ENCODE peak calls at places on chromosome 7, in four cellular contexts. One of them, this sample, is unnamed.

GRCh38 chr7:47333959-47334358 is 248.0 kb downstream of the TNS3 start:
- DNase-seq in tibial nerve: no peak
- DNase-seq in ovary: no peak
- DNase-seq in stomach: no peak
- DNase-seq in this sample: no peak

GRCh38 chr7:22109761-22110160 is 164.1 kb upstream of the CDCA7L start:
- DNase-seq in tibial nerve: peak; percentile 24
- DNase-seq in ovary: no peak
- DNase-seq in stomach: peak; percentile 51
- DNase-seq in this sample: no peak

GRCh38 chr7:68724965-68725364 is 873.3 kb upstream of the AUTS2 start:
- DNase-seq in tibial nerve: no peak
- DNase-seq in ovary: no peak
- DNase-seq in stomach: no peak
- DNase-seq in this sample: no peak

GRCh38 chr7:2477447-2478386 is 1.5 kb upstream of the GRIFIN start:
- DNase-seq in tibial nerve: peak; percentile 23
- DNase-seq in ovary: no peak
- DNase-seq in stomach: peak; percentile 77
- DNase-seq in this sample: no peak

GRCh38 chr7:92639956-92640355 is 49.8 kb upstream of the FAM133B start:
- DNase-seq in tibial nerve: no peak
- DNase-seq in ovary: no peak
- DNase-seq in stomach: no peak
- DNase-seq in this sample: no peak

GRCh38 chr7:2403718-2404648 is 572 bp downstream of the CHST12 start:
- DNase-seq in tibial nerve: no peak
- DNase-seq in ovary: no peak
- DNase-seq in stomach: peak; percentile 44
- DNase-seq in this sample: no peak

GRCh38 chr7:153021542-153021941 is 262.0 kb downstream of the ACTR3B start:
- DNase-seq in tibial nerve: no peak
- DNase-seq in ovary: no peak
- DNase-seq in stomach: no peak
- DNase-seq in this sample: no peak

GRCh38 chr7:151752816-151753600 is 123.9 kb downstream of the PRKAG2 start:
- DNase-seq in tibial nerve: no peak
- DNase-seq in ovary: no peak
- DNase-seq in stomach: no peak
- DNase-seq in this sample: no peak

GRCh38 chr7:2721842-2722241 is 33.8 kb downstream of the AMZ1 start:
- DNase-seq in tibial nerve: no peak
- DNase-seq in ovary: no peak
- DNase-seq in stomach: no peak
- DNase-seq in this sample: no peak

DNA sequence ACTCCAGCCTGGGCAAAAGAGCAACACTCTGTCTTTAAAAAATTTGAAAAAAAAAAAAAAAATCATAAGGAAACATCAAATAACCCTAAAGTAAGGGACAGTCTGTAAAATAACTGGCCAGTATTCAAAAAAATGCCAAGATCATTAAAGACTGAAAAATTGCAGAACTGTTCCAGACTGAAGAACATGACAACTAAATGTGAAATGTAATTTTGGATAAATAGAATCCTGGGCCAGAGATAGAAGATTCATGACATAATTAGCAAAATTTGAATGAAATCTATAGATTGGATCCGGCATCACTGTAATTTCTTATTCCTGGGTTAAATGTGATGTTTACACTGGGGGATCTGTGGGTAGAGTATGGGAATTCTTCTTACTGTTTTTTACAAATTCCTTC is 3.0 kb downstream of the PSPH start:
- DNase-seq in tibial nerve: no peak
- DNase-seq in ovary: no peak
- DNase-seq in stomach: no peak
- DNase-seq in this sample: no peak
- TF ChIP-seq EP300 in tibial nerve: no peak
- TF ChIP-seq EP300 in ovary: no peak
- TF ChIP-seq EP300 in stomach: no peak
- TF ChIP-seq EP300 in this sample: no peak

GRCh38 chr7:101728888-101729883 is 88.2 kb upstream of the CUX1 start:
- DNase-seq in tibial nerve: no peak
- DNase-seq in ovary: no peak
- DNase-seq in stomach: peak; percentile 84
- DNase-seq in this sample: no peak
- TF ChIP-seq EP300 in tibial nerve: no peak
- TF ChIP-seq EP300 in ovary: no peak
- TF ChIP-seq EP300 in stomach: no peak
- TF ChIP-seq EP300 in this sample: no peak

GRCh38 chr7:77406421-77406820 is 9.7 kb downstream of the GSAP start:
- DNase-seq in tibial nerve: no peak
- DNase-seq in ovary: no peak
- DNase-seq in stomach: no peak
- DNase-seq in this sample: no peak

GRCh38 chr7:77413128-77413527 is 3.0 kb downstream of the GSAP start:
- DNase-seq in tibial nerve: peak; percentile 15
- DNase-seq in ovary: no peak
- DNase-seq in stomach: no peak
- DNase-seq in this sample: no peak

GRCh38 chr7:77409739-77410545 is 6.2 kb downstream of the GSAP start:
- DNase-seq in tibial nerve: no peak
- DNase-seq in ovary: no peak
- DNase-seq in stomach: no peak
- DNase-seq in this sample: no peak

GRCh38 chr7:77407906-77408305 is 8.2 kb downstream of the GSAP start:
- DNase-seq in tibial nerve: no peak
- DNase-seq in ovary: no peak
- DNase-seq in stomach: no peak
- DNase-seq in this sample: no peak

GRCh38 chr7:77409005-77409738 is 7.0 kb downstream of the GSAP start:
- DNase-seq in tibial nerve: no peak
- DNase-seq in ovary: no peak
- DNase-seq in stomach: no peak
- DNase-seq in this sample: no peak
- TF ChIP-seq EP300 in tibial nerve: no peak
- TF ChIP-seq EP300 in ovary: no peak
- TF ChIP-seq EP300 in stomach: no peak
- TF ChIP-seq EP300 in this sample: no peak

GRCh38 chr7:155230169-155230593 is 67.5 kb upstream of the INSIG1 start:
- DNase-seq in tibial nerve: no peak
- DNase-seq in ovary: no peak
- DNase-seq in stomach: no peak
- DNase-seq in this sample: no peak
- TF ChIP-seq EP300 in tibial nerve: no peak
- TF ChIP-seq EP300 in ovary: no peak
- TF ChIP-seq EP300 in stomach: no peak
- TF ChIP-seq EP300 in this sample: no peak

DNA sequence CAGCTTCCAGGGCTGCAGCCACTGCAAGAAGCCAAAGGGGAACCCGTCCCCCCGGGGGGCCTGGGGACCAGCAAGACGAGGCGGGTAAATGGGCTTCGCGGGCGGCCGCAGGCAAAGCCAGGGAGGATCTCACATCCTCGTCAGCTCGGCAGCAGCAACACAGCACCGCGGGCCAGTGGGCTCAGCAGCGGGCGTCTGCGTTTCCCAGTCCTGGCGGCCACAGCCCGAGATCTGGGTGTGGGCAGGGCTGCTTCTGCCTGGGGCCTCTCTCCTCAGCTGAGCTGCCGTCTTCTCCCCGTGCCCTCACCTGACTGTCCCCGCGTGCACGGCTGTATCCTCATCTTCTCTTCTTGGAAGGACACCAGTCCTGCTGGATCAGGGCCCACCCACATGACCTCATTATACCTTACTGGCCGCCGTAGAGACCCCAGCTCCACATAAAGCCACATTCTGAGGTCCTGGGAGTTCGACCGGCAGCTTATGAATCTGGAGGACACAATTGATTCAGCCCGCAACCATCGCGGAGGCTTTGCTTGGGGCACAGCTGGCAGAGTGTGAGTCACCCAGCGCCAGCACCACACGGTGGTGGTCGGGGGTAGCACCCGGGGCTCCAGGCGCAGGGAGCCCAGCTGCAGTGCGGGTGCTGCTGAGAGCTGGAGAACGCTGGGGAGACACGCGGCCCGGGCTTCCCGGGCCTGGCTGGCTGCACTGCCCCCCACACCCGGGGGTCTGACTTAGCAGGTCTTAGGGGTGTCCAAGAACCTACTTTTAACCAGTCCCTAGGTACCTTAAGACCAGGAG is 88.1 kb downstream of the PAXIP1 start:
- DNase-seq in tibial nerve: no peak
- DNase-seq in ovary: no peak
- DNase-seq in stomach: no peak
- DNase-seq in this sample: no peak
- TF ChIP-seq EP300 in tibial nerve: no peak
- TF ChIP-seq EP300 in ovary: no peak
- TF ChIP-seq EP300 in stomach: no peak
- TF ChIP-seq EP300 in this sample: no peak

DNA sequence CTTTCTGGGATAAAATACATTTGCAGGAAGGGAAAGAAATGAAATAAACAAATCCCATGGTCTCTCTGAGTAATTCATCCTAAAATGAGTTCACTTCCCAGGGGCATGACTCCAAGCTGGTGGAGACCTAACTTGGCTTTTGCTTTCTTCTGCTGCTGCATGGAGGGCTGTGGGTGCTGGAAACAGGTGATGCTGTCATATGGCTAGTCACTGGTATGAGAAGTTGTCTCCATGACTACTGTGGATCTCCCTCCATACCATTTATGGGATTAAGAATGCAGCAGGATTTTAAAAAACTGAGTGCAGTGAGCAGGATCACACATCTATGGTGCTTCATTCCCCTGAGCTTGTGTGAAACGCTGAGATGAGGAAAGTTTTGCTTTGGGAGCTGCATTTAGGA is 534.5 kb downstream of the AUTS2 start:
- DNase-seq in tibial nerve: no peak
- DNase-seq in ovary: no peak
- DNase-seq in stomach: no peak
- DNase-seq in this sample: no peak
- TF ChIP-seq EP300 in tibial nerve: no peak
- TF ChIP-seq EP300 in ovary: no peak
- TF ChIP-seq EP300 in stomach: no peak
- TF ChIP-seq EP300 in this sample: no peak

GRCh38 chr7:115127399-115128021 is 205.6 kb downstream of the MDFIC start:
- DNase-seq in tibial nerve: no peak
- DNase-seq in ovary: no peak
- DNase-seq in stomach: no peak
- DNase-seq in this sample: no peak
- TF ChIP-seq EP300 in tibial nerve: no peak
- TF ChIP-seq EP300 in ovary: no peak
- TF ChIP-seq EP300 in stomach: no peak
- TF ChIP-seq EP300 in this sample: no peak

GRCh38 chr7:100141554-100141949 is 7.2 kb upstream of the LAMTOR4 start:
- DNase-seq in tibial nerve: no peak
- DNase-seq in ovary: no peak
- DNase-seq in stomach: no peak
- DNase-seq in this sample: no peak
- TF ChIP-seq EP300 in tibial nerve: no peak
- TF ChIP-seq EP300 in ovary: no peak
- TF ChIP-seq EP300 in stomach: no peak
- TF ChIP-seq EP300 in this sample: no peak

GRCh38 chr7:27793780-27794179 is 53.8 kb downstream of the TAX1BP1 start:
- DNase-seq in tibial nerve: no peak
- DNase-seq in ovary: no peak
- DNase-seq in stomach: no peak
- DNase-seq in this sample: no peak
- TF ChIP-seq EP300 in tibial nerve: no peak
- TF ChIP-seq EP300 in ovary: no peak
- TF ChIP-seq EP300 in stomach: no peak
- TF ChIP-seq EP300 in this sample: no peak

GRCh38 chr7:127755529-127755928 is 103.5 kb downstream of the SND1 start:
- DNase-seq in tibial nerve: no peak
- DNase-seq in ovary: no peak
- DNase-seq in stomach: no peak
- DNase-seq in this sample: no peak
- TF ChIP-seq EP300 in tibial nerve: no peak
- TF ChIP-seq EP300 in ovary: no peak
- TF ChIP-seq EP300 in stomach: no peak
- TF ChIP-seq EP300 in this sample: no peak